ENCODE peak calls at places on chromosomes 12 and 14, in nine cellular contexts. O, Q, X, S, B, T, N, U and I are unnamed samples.

GRCh38 chr12:25585021-25585523 is 32.0 kb upstream of the LMNTD1 start:
- DNase-seq in O (no peak), Q (no peak), X (no peak), S (no peak), B (peak), T (no peak), N (no peak), U (no peak), I (no peak)

GRCh38 chr12:46752396-46752795 is 73.4 kb downstream of the SLC38A4 start:
- DNase-seq in O (no peak), Q (no peak), X (no peak), S (no peak), B (no peak), T (no peak), N (no peak), U (no peak), I (no peak)

GRCh38 chr12:26271889-26272492 is 76.6 kb downstream of the SSPN start:
- DNase-seq in O (no peak), Q (peak), X (peak), S (no peak), B (peak), T (peak), N (peak), U (peak), I (peak)

GRCh38 chr12:54431911-54432814 is 13.1 kb upstream of the ITGA5 start:
- DNase-seq in O (no peak), Q (peak), X (no peak), S (no peak), B (peak), T (peak), N (no peak), U (no peak), I (peak)

GRCh38 chr12:45279916-45280547 is 64.1 kb downstream of the ANO6 start:
- DNase-seq in O (no peak), Q (no peak), X (no peak), S (no peak), B (no peak), T (no peak), N (no peak), U (no peak), I (no peak)

GRCh38 chr12:1173806-1174617 is 183.0 kb downstream of the ERC1 start:
- DNase-seq in O (no peak), Q (no peak), X (no peak), S (no peak), B (no peak), T (no peak), N (no peak), U (no peak), I (no peak)

GRCh38 chr12:52010152-52010622 is 3.4 kb downstream of the TAMALIN start:
- DNase-seq in O (no peak), Q (peak), X (peak), S (no peak), B (peak), T (peak), N (no peak), U (peak), I (peak)

GRCh38 chr12:47945341-47945728 is 18.1 kb upstream of the TMEM106C start:
- DNase-seq in O (no peak), Q (peak), X (no peak), S (no peak), B (no peak), T (no peak), N (no peak), U (no peak), I (no peak)

GRCh38 chr12:6974180-6974579 is 3.5 kb downstream of the EMG1 start:
- DNase-seq in O (no peak), Q (no peak), X (no peak), S (no peak), B (no peak), T (no peak), N (no peak), U (no peak), I (no peak)

GRCh38 chr14:73764406-73764805 is 50.2 kb upstream of the PNMA1 start:
- DNase-seq in O (no peak), Q (peak), X (no peak), S (no peak), B (no peak), T (peak), N (no peak), U (no peak), I (no peak)

GRCh38 chr14:97420211-97420610 is 623.0 kb downstream of the VRK1 start:
- DNase-seq in O (no peak), Q (no peak), X (no peak), S (no peak), B (no peak), T (no peak), N (no peak), U (no peak), I (no peak)

GRCh38 chr12:79295572-79295971 is 395.2 kb downstream of the PAWR start:
- DNase-seq in O (no peak), Q (no peak), X (no peak), S (no peak), B (no peak), T (no peak), N (no peak), U (no peak), I (no peak)

GRCh38 chr12:54299515-54300266 is 1.1 kb downstream of the NFE2 start:
- DNase-seq in O (no peak), Q (no peak), X (no peak), S (no peak), B (no peak), T (no peak), N (no peak), U (no peak), I (no peak)

GRCh38 chr14:104333903-104334811 is 195.8 kb downstream of the KIF26A start:
- DNase-seq in O (no peak), Q (peak), X (peak), S (no peak), B (no peak), T (peak), N (no peak), U (no peak), I (no peak)

GRCh38 chr12:38469689-38470088 is 153.1 kb downstream of the ALG10B start:
- DNase-seq in O (no peak), Q (no peak), X (no peak), S (no peak), B (no peak), T (no peak), N (no peak), U (no peak), I (no peak)

GRCh38 chr12:68393398-68393797 is 61.2 kb upstream of the MDM1 start:
- DNase-seq in O (no peak), Q (no peak), X (no peak), S (no peak), B (no peak), T (no peak), N (no peak), U (no peak), I (no peak)

GRCh38 chr12:129911437-129912049 is 7.7 kb upstream of the TMEM132D start:
- DNase-seq in O (no peak), Q (peak), X (peak), S (peak), B (peak), T (peak), N (no peak), U (peak), I (peak)

GRCh38 chr12:1606021-1606622 is 11.7 kb upstream of the FBXL14 start:
- DNase-seq in O (no peak), Q (peak), X (peak), S (peak), B (peak), T (peak), N (peak), U (peak), I (peak)

GRCh38 chr12:31832740-31833540 is 104.1 kb upstream of the AMN1 start:
- DNase-seq in O (peak), Q (no peak), X (no peak), S (no peak), B (no peak), T (no peak), N (no peak), U (no peak), I (no peak)

GRCh38 chr14:94161979-94162378 is 12.1 kb upstream of the PPP4R4 start:
- DNase-seq in O (no peak), Q (no peak), X (no peak), S (no peak), B (no peak), T (no peak), N (no peak), U (no peak), I (no peak)

GRCh38 chr12:109804820-109805761 is 28.1 kb downstream of the TRPV4 start:
- DNase-seq in O (peak), Q (peak), X (no peak), S (peak), B (peak), T (peak), N (peak), U (peak), I (peak)

GRCh38 chr12:21831671-21832357 is 57.3 kb upstream of the KCNJ8 start:
- DNase-seq in O (no peak), Q (no peak), X (no peak), S (no peak), B (peak), T (no peak), N (no peak), U (no peak), I (peak)

GRCh38 chr12:131076791-131077747 is 123.4 kb downstream of the ADGRD1 start:
- DNase-seq in O (no peak), Q (no peak), X (no peak), S (no peak), B (no peak), T (no peak), N (no peak), U (no peak), I (peak)

GRCh38 chr12:82527165-82527780 is 159.4 kb upstream of the TMTC2 start:
- DNase-seq in O (no peak), Q (peak), X (no peak), S (peak), B (peak), T (no peak), N (no peak), U (peak), I (no peak)

GRCh38 chr12:67217647-67218046 is 51.5 kb upstream of the CAND1 start:
- DNase-seq in O (no peak), Q (no peak), X (no peak), S (no peak), B (no peak), T (no peak), N (no peak), U (no peak), I (no peak)

GRCh38 chr14:90717916-90718315 is 98.3 kb downstream of the TTC7B start:
- DNase-seq in O (no peak), Q (no peak), X (no peak), S (no peak), B (peak), T (no peak), N (no peak), U (no peak), I (no peak)

GRCh38 chr12:75724913-75725312 is 213.5 kb upstream of the KRR1 start:
- DNase-seq in O (no peak), Q (no peak), X (no peak), S (no peak), B (peak), T (no peak), N (no peak), U (no peak), I (no peak)

GRCh38 chr14:105879503-105879866 is 353.1 kb downstream of the TMEM121 start:
- DNase-seq in O (no peak), Q (no peak), X (no peak), S (no peak), B (no peak), T (no peak), N (no peak), U (no peak), I (no peak)

GRCh38 chr14:29458547-29458946 is 469.1 kb downstream of the PRKD1 start:
- DNase-seq in O (no peak), Q (no peak), X (no peak), S (no peak), B (no peak), T (no peak), N (no peak), U (no peak), I (no peak)

GRCh38 chr14:21723431-21724045 is 49.9 kb upstream of the OR4E1 start:
- DNase-seq in O (peak), Q (peak), X (no peak), S (no peak), B (no peak), T (no peak), N (peak), U (no peak), I (no peak)